ENCODE peak calls at places on chromosomes 13 and 19, in six cellular contexts. B is stimulated activated CD4-positive, alpha-beta T cell treated with anti-CD3 and anti-CD28 coated beads, Interleukin-2, amount 100 ng/mL, for 48 hours; E is neural crest cell; J is activated naive CD8-positive, alpha-beta T cell treated with anti-CD3 and anti-CD28 coated beads, Interleukin-2, amount 10 ng/mL, durations not matched to agents 7 days and 5 days; Q is HT-29; X is suprapubic skin. P is an unnamed sample.

GRCh38 chr19:2173841-2174577 is 10.3 kb downstream of the DOT1L start:
- DNase-seq in B (no peak), E (no peak), J (no peak), Q (no peak), X (no peak), P (no peak)

GRCh38 chr13:21043898-21044297 is 17.5 kb downstream of the LATS2 start:
- DNase-seq in B (no peak), E (no peak), J (no peak), Q (no peak), X (no peak), P (no peak)

GRCh38 chr19:1313695-1314613 is 28.3 kb downstream of the EFNA2 start:
- DNase-seq in B (no peak), E (no peak), J (no peak), Q (no peak), X (no peak), P (no peak)

GRCh38 chr19:2602391-2603181 is 99.9 kb downstream of the GNG7 start:
- DNase-seq in B (no peak), E (no peak), J (no peak), Q (peak; percentile 54), X (peak; percentile 92), P (peak; percentile 51)

GRCh38 chr13:91112191-91112579 is 235.3 kb upstream of the MIR17HG start:
- DNase-seq in B (no peak), E (no peak), J (no peak), Q (no peak), X (no peak), P (no peak)

GRCh38 chr19:30669329-30670010 is 297.3 kb downstream of the ZNF536 start:
- DNase-seq in B (peak; percentile 51), E (peak; percentile 84), J (peak; percentile 66), Q (peak; percentile 49), X (no peak), P (peak; percentile 65)

GRCh38 chr19:53894736-53895135 is 12.7 kb downstream of the PRKCG start:
- DNase-seq in B (no peak), E (no peak), J (no peak), Q (no peak), X (no peak), P (no peak)

GRCh38 chr19:12975221-12975756 is 5.9 kb downstream of the DAND5 start:
- DNase-seq in B (no peak), E (no peak), J (no peak), Q (no peak), X (no peak), P (no peak)

GRCh38 chr19:44800461-44800860 is 8.4 kb upstream of the BCAM start:
- DNase-seq in B (peak; percentile 90), E (peak; percentile 96), J (peak; percentile 94), Q (peak; percentile 94), X (peak; percentile 90), P (peak; percentile 86)

GRCh38 chr19:6452899-6453298 is 6.7 kb downstream of the SLC25A23 start:
- DNase-seq in B (no peak), E (no peak), J (no peak), Q (no peak), X (no peak), P (no peak)

GRCh38 chr19:5624154-5624663 is 1.3 kb downstream of the SAFB start:
- DNase-seq in B (no peak), E (no peak), J (no peak), Q (peak; percentile 18), X (no peak), P (peak; percentile 61)

GRCh38 chr13:99955747-99956472 is 15.7 kb downstream of the ZIC5 start:
- DNase-seq in B (no peak), E (no peak), J (peak; percentile 33), Q (no peak), X (peak; percentile 71), P (no peak)

GRCh38 chr13:24381539-24382265 is 72.3 kb downstream of the C1QTNF9 start:
- DNase-seq in B (no peak), E (no peak), J (no peak), Q (no peak), X (no peak), P (no peak)

GRCh38 chr19:34713262-34713637 is 20.8 kb upstream of the ZNF181 start:
- DNase-seq in B (no peak), E (no peak), J (no peak), Q (no peak), X (no peak), P (no peak)

GRCh38 chr13:71712988-71713653 is 153.9 kb downstream of the DACH1 start:
- DNase-seq in B (no peak), E (no peak), J (no peak), Q (peak; percentile 74), X (no peak), P (peak; percentile 73)

GRCh38 chr19:57282011-57282636 is 1.8 kb downstream of the ZNF460 start:
- DNase-seq in B (no peak), E (no peak), J (no peak), Q (no peak), X (no peak), P (no peak)

GRCh38 chr19:52474351-52475127 is 21.2 kb downstream of the ZNF578 start:
- DNase-seq in B (no peak), E (no peak), J (no peak), Q (peak; percentile 4), X (no peak), P (peak; percentile 5)

GRCh38 chr13:42363941-42364612 is 92.1 kb downstream of the AKAP11 start:
- DNase-seq in B (no peak), E (no peak), J (no peak), Q (peak; percentile 44), X (no peak), P (peak; percentile 70)

GRCh38 chr19:47188507-47189033 is 42.4 kb downstream of the BBC3 start:
- DNase-seq in B (no peak), E (no peak), J (no peak), Q (peak; percentile 50), X (no peak), P (no peak)

GRCh38 chr13:29909975-29910674 is 59.7 kb upstream of the UBL3 start:
- DNase-seq in B (no peak), E (no peak), J (no peak), Q (no peak), X (no peak), P (no peak)

GRCh38 chr13:50708461-50708860 is 135.0 kb downstream of the DLEU7 start:
- DNase-seq in B (no peak), E (no peak), J (no peak), Q (no peak), X (no peak), P (no peak)

GRCh38 chr19:41646589-41647204 is 19.8 kb upstream of the CEACAM4 start:
- DNase-seq in B (peak; percentile 54), E (no peak), J (peak; percentile 50), Q (no peak), X (no peak), P (peak; percentile 24)

GRCh38 chr19:6697291-6697690 is 23.2 kb downstream of the C3 start:
- DNase-seq in B (no peak), E (no peak), J (no peak), Q (no peak), X (no peak), P (no peak)

GRCh38 chr19:6744381-6745288 is 5.2 kb downstream of the TRIP10 start:
- DNase-seq in B (no peak), E (no peak), J (no peak), Q (peak; percentile 80), X (peak; percentile 95), P (peak; percentile 78)

P was measured in dermis blood vessel endothelial cell.